ENCODE peak calls at places on chromosomes 16 and 17, in eight cellular contexts. V is activated naive CD4-positive, alpha-beta T cell; O is GF-D8; C is effector memory CD4-positive, alpha-beta T cell; S is iris pigment epithelial cell; Q is progenitor cell of endocrine pancreas; N is stimulated activated CD4-positive, alpha-beta T cell treated with anti-CD3 and anti-CD28 coated beads, Interleukin-1b, Interleukin-23, amount 100 ng/mL, for 48 hours; J is CD8-positive, alpha-beta memory T cell. T is an unnamed sample.

GRCh38 chr17:47934856-47935255 is 6.5 kb upstream of the PNPO start:
- DNase-seq in C (no peak), S (no peak), V (no peak), O (no peak), J (no peak), Q (no peak), N (no peak), T (no peak)

GRCh38 chr16:84807776-84808175 is 12.0 kb upstream of the CRISPLD2 start:
- DNase-seq in O (no peak), Q (no peak), N (no peak), C (no peak), J (no peak), S (no peak), V (no peak), T (no peak)

GRCh38 chr16:74455619-74456289 is 34.5 kb upstream of the CLEC18B start:
- DNase-seq in N (no peak), S (peak), J (no peak), O (no peak), V (no peak), C (no peak), Q (no peak), T (no peak)

GRCh38 chr16:72739577-72739976 is 308.4 kb downstream of the ZFHX3 start:
- DNase-seq in Q (no peak), O (no peak), S (peak), J (no peak), C (no peak), N (no peak), V (no peak), T (no peak)

GRCh38 chr17:29115906-29116651 is 64.1 kb downstream of the MYO18A start:
- DNase-seq in S (peak), C (no peak), O (peak), J (peak), N (peak), V (peak), Q (no peak), T (peak)

GRCh38 chr16:24858219-24859041 is 12.7 kb downstream of the SLC5A11 start:
- DNase-seq in O (no peak), J (peak), V (no peak), Q (peak), N (peak), S (peak), C (no peak), T (no peak)

GRCh38 chr16:15966420-15967222 is 17.2 kb downstream of the ABCC1 start:
- DNase-seq in J (no peak), O (no peak), N (no peak), C (no peak), V (no peak), S (peak), Q (no peak), T (no peak)

GRCh38 chr17:40525294-40525693 is 23.9 kb upstream of the TNS4 start:
- DNase-seq in S (no peak), O (no peak), N (no peak), J (no peak), C (no peak), Q (no peak), V (no peak), T (no peak)

GRCh38 chr16:77723108-77723514 is 797 bp downstream of the NUDT7 start:
- DNase-seq in C (no peak), V (no peak), S (peak), N (no peak), J (no peak), O (peak), Q (no peak), T (no peak)

GRCh38 chr16:85891776-85892166 is 7.2 kb upstream of the IRF8 start:
- DNase-seq in N (no peak), Q (no peak), O (no peak), S (no peak), J (no peak), V (no peak), C (no peak), T (no peak)

GRCh38 chr17:38942641-38943040 is 17.2 kb downstream of the LASP1NB start:
- DNase-seq in N (no peak), Q (no peak), O (no peak), J (no peak), C (no peak), V (no peak), S (no peak), T (no peak)

GRCh38 chr16:381788-382717 is at the start of gene PGAP6:
- DNase-seq in N (peak), S (peak), Q (no peak), C (peak), V (peak), J (peak), O (no peak), T (peak)

GRCh38 chr17:63134867-63135266 is 168.8 kb downstream of the TANC2 start:
- DNase-seq in J (no peak), C (no peak), Q (no peak), S (no peak), O (no peak), N (no peak), V (no peak), T (no peak)

GRCh38 chr17:15087946-15088345 is 177.2 kb downstream of the PMP22 start:
- DNase-seq in N (no peak), Q (no peak), S (no peak), J (no peak), V (no peak), C (no peak), O (no peak), T (no peak)

GRCh38 chr17:43219746-43220380 is 8.2 kb downstream of the TMEM106A start:
- DNase-seq in Q (no peak), J (no peak), C (no peak), N (no peak), O (no peak), V (no peak), S (no peak), T (no peak)

GRCh38 chr16:55444754-55445485 is 34.1 kb upstream of the MMP2 start:
- DNase-seq in C (no peak), N (no peak), J (no peak), O (peak), S (no peak), V (no peak), Q (no peak), T (peak)

GRCh38 chr16:65666132-65666869 is 544.4 kb upstream of the CDH11 start:
- DNase-seq in O (no peak), Q (no peak), N (no peak), S (peak), V (no peak), J (no peak), C (no peak), T (no peak)

GRCh38 chr16:56409195-56409594 is 16.1 kb downstream of the AMFR start:
- DNase-seq in J (no peak), Q (no peak), C (no peak), O (no peak), S (peak), V (no peak), N (no peak), T (no peak)

GRCh38 chr17:71922439-71922838 is 198.4 kb upstream of the SOX9 start:
- DNase-seq in Q (no peak), C (no peak), V (no peak), J (no peak), S (peak), O (no peak), N (no peak), T (no peak)

GRCh38 chr16:22638393-22639206 is 127.9 kb downstream of the NPIPB5 start:
- DNase-seq in O (no peak), N (no peak), S (peak), C (no peak), J (no peak), V (no peak), Q (no peak), T (no peak)

GRCh38 chr17:6556121-6557039 is at the start of gene PITPNM3:
- DNase-seq in O (no peak), Q (peak), S (no peak), J (no peak), N (no peak), C (no peak), V (no peak), T (no peak)

GRCh38 chr17:37360632-37361031 is 15.2 kb upstream of the C17orf78 start:
- DNase-seq in N (no peak), J (no peak), S (peak), Q (no peak), C (no peak), V (no peak), O (peak), T (no peak)

GRCh38 chr17:62188713-62189112 is 123.6 kb upstream of the MED13 start:
- DNase-seq in V (no peak), S (peak), C (no peak), N (no peak), O (no peak), Q (no peak), J (no peak), T (no peak)

T was measured in stimulated activated naive B cell treated with anti-CD40 and anti-IgM and Interleukin-4, amounts not matched to agents 10 μg/mL and 1 μg/mL and 100 μg/mL, for 72 hours.